ENCODE peak calls at places on chromosomes 13 and 19, in five cellular contexts. X is HAP-1, W is prostate gland, V is ascending aorta, R is DND-41. D is an unnamed sample.

GRCh38 chr13:94325148-94325528 is 154.3 kb downstream of the DCT start:
- DNase-seq in X (no peak), W (no peak), R (no peak), V (no peak), D (no peak)

GRCh38 chr19:401836-402535 is 7.0 kb downstream of the C2CD4C start:
- DNase-seq in X (peak), R (no peak), W (no peak), V (no peak), D (no peak)

GRCh38 chr19:2624537-2625091 is 77.9 kb downstream of the GNG7 start:
- DNase-seq in X (no peak), W (no peak), V (no peak), R (no peak), D (no peak)

GRCh38 chr13:33637978-33638743 is 179.8 kb upstream of the RFC3 start:
- DNase-seq in W (no peak), X (no peak), R (no peak), V (no peak), D (no peak)

GRCh38 chr13:31611214-31611613 is 128.1 kb upstream of the RXFP2 start:
- DNase-seq in R (no peak), W (no peak), V (no peak), X (no peak), D (no peak)

GRCh38 chr13:80237646-80238045 is 103.3 kb downstream of the SPRY2 start:
- DNase-seq in V (no peak), X (no peak), W (no peak), R (no peak), D (no peak)

GRCh38 chr13:34369925-34370324 is 552.0 kb downstream of the RFC3 start:
- DNase-seq in X (no peak), V (no peak), R (no peak), W (no peak), D (no peak)

GRCh38 chr13:77535448-77535847 is at the start of gene SCEL:
- DNase-seq in V (no peak), X (no peak), R (no peak), W (no peak), D (no peak)

GRCh38 chr13:21673592-21674270 is 2.9 kb downstream of the FGF9 start:
- DNase-seq in W (no peak), R (no peak), X (peak), V (no peak), D (peak)

GRCh38 chr19:6100284-6100915 is 9.9 kb downstream of the RFX2 start:
- DNase-seq in X (no peak), W (no peak), R (no peak), V (no peak), D (no peak)

GRCh38 chr13:109419896-109420295 is 366.5 kb downstream of the IRS2 start:
- DNase-seq in R (no peak), X (no peak), W (no peak), V (no peak), D (no peak)

DNA sequence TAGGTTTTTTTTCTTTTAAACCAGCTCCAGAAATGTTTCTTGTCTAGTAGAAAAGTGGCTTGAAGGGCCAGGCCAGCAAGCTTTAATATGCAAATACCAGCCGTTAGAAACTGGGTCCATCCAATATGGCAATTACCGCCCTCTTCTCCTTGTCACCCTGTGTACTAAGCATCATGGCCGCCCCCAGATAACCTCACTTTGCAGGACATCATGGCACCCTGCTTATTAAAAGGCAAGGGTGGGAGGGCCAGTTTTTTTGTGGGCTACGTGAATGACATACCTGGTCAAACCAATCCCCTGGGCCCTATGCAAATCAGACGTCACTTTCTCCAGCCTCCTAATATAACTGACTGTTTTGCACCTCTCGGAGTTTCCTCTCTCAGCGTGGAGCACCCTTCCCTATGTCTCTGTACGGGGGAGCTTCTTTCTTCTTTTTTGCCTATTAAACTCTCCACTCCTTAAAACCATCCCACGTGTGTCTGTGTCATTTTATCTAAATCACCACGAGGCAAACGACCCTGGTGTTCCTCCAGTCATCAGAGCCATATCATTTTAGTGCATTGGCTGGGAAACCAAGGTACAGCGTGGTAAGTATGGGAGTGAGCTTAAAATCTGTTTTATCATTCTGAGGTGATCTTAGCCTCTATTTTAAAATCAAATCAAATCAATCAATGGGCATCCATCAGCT is 27.7 kb downstream of the OXGR1 start:
- DNase-seq in X (no peak), R (no peak), V (no peak), W (no peak), D (no peak)
- H3K4me3 ChIP-seq in X (no peak), R (no peak), V (no peak), W (no peak), D (no peak)

GRCh38 chr19:12788025-12788681 is 3.1 kb upstream of the JUNB start:
- DNase-seq in W (no peak), V (no peak), X (no peak), R (no peak), D (no peak)
- H3K4me3 ChIP-seq in W (no peak), V (peak), X (no peak), R (no peak), D (no peak)

GRCh38 chr19:42131149-42132029 is 857 bp downstream of the POU2F2 start:
- DNase-seq in W (no peak), R (no peak), X (no peak), V (no peak), D (no peak)
- H3K4me3 ChIP-seq in W (no peak), R (no peak), X (no peak), V (peak), D (no peak)

GRCh38 chr19:11420894-11421606 is 1.9 kb upstream of the RGL3 start:
- DNase-seq in X (no peak), R (no peak), W (no peak), V (no peak), D (no peak)
- H3K4me3 ChIP-seq in X (no peak), R (no peak), W (peak), V (peak), D (no peak)

GRCh38 chr19:39082167-39082566 is 2.0 kb upstream of the ACP7 start:
- DNase-seq in V (no peak), R (no peak), X (no peak), W (no peak), D (no peak)

GRCh38 chr19:39084732-39085080 is 538 bp downstream of the ACP7 start:
- DNase-seq in V (no peak), X (no peak), R (no peak), W (no peak), D (no peak)

GRCh38 chr19:39083983-39084731 is at the start of gene ACP7:
- DNase-seq in V (no peak), R (no peak), W (no peak), X (no peak), D (no peak)

GRCh38 chr19:39082745-39083598 is 1.2 kb upstream of the ACP7 start:
- DNase-seq in X (no peak), W (no peak), R (no peak), V (no peak), D (no peak)

GRCh38 chr19:39083599-39083982 is 577 bp upstream of the ACP7 start:
- DNase-seq in V (no peak), R (no peak), W (no peak), X (no peak), D (no peak)
- H3K4me3 ChIP-seq in V (peak), R (no peak), W (peak), X (no peak), D (no peak)

D was measured in Jurkat, Clone E6-1.